ENCODE peak calls at places on chromosomes 3 and 15, in ten cellular contexts. A, X, F, N, O, J, H, M, D and B are unnamed samples. For H3K4me1 and H3K36me3, the result is how much of the 10 kb centered on the place peaks cover.

GRCh38 chr3:121431717-121432517 is 113.9 kb downstream of the POLQ start:
- DNase-seq in A (no peak), X (no peak), F (no peak), N (peak), O (no peak), J (no peak), H (peak), M (peak), D (no peak), B (no peak)

GRCh38 chr15:55741592-55742497 is 1.1 kb downstream of the PRTG start:
- DNase-seq in A (peak), X (no peak), F (peak), N (no peak), O (peak), J (peak), H (no peak), M (no peak), D (no peak), B (peak)

GRCh38 chr3:10283638-10284037 is 9.1 kb downstream of the GHRL start:
- DNase-seq in A (peak), X (no peak), F (no peak), N (no peak), O (no peak), J (no peak), H (no peak), M (no peak), D (no peak), B (no peak)

GRCh38 chr15:34609658-34610057 is 26.2 kb upstream of the GOLGA8B start:
- DNase-seq in A (no peak), X (no peak), F (no peak), N (no peak), O (no peak), J (no peak), H (no peak), M (no peak), D (no peak), B (no peak)

GRCh38 chr15:43135351-43135750 is 2.0 kb downstream of the TMEM62 start:
- DNase-seq in A (no peak), X (no peak), F (peak), N (no peak), O (no peak), J (no peak), H (no peak), M (no peak), D (no peak), B (no peak)

GRCh38 chr3:127422663-127423375 is 135.0 kb upstream of the PRR20G start:
- DNase-seq in A (peak), X (no peak), F (peak), N (no peak), O (no peak), J (no peak), H (no peak), M (no peak), D (peak), B (no peak)

GRCh38 chr3:13811614-13812013 is 68.3 kb downstream of the WNT7A start:
- DNase-seq in A (no peak), X (no peak), F (no peak), N (no peak), O (no peak), J (no peak), H (no peak), M (no peak), D (no peak), B (no peak)

GRCh38 chr3:86837871-86838270 is 153.1 kb downstream of the VGLL3 start:
- DNase-seq in A (no peak), X (no peak), F (no peak), N (no peak), O (no peak), J (no peak), H (peak), M (no peak), D (no peak), B (no peak)

GRCh38 chr3:116299646-116300081 is 145.6 kb downstream of the LSAMP start:
- DNase-seq in A (no peak), X (no peak), F (no peak), N (no peak), O (no peak), J (no peak), H (no peak), M (no peak), D (no peak), B (no peak)

GRCh38 chr15:97140216-97140615 is 809.7 kb downstream of the NR2F2 start:
- DNase-seq in A (no peak), X (peak), F (no peak), N (no peak), O (no peak), J (no peak), H (no peak), M (no peak), D (no peak), B (no peak)

GRCh38 chr3:36197176-36197575 is 183.1 kb upstream of the STAC start:
- DNase-seq in A (no peak), X (no peak), F (no peak), N (no peak), O (no peak), J (no peak), H (no peak), M (no peak), D (no peak), B (no peak)

GRCh38 chr15:100918690-100919480 is at the start of gene LRRK1:
- DNase-seq in A (no peak), X (no peak), F (peak), N (peak), O (no peak), J (no peak), H (peak), M (no peak), D (peak), B (no peak)

GRCh38 chr3:173690542-173690941 is 293.0 kb downstream of the NLGN1 start:
- DNase-seq in A (no peak), X (no peak), F (no peak), N (no peak), O (no peak), J (no peak), H (peak), M (no peak), D (no peak), B (no peak)

GRCh38 chr3:128081846-128082245 is 29.6 kb downstream of the SEC61A1 start:
- DNase-seq in A (no peak), X (no peak), F (no peak), N (no peak), O (no peak), J (no peak), H (peak), M (no peak), D (no peak), B (no peak)

GRCh38 chr15:39267685-39268084 is 313.2 kb upstream of the THBS1 start:
- DNase-seq in A (no peak), X (no peak), F (no peak), N (no peak), O (no peak), J (no peak), H (peak), M (no peak), D (no peak), B (no peak)

GRCh38 chr15:69593981-69594966 is 141.7 kb downstream of the RPLP1 start:
- DNase-seq in A (peak), X (no peak), F (no peak), N (peak), O (peak), J (peak), H (peak), M (no peak), D (peak), B (peak)

GRCh38 chr15:58063612-58064011 is 1.9 kb downstream of the ALDH1A2 start:
- DNase-seq in A (no peak), X (no peak), F (no peak), N (no peak), O (no peak), J (no peak), H (no peak), M (no peak), D (no peak), B (no peak)

DNA sequence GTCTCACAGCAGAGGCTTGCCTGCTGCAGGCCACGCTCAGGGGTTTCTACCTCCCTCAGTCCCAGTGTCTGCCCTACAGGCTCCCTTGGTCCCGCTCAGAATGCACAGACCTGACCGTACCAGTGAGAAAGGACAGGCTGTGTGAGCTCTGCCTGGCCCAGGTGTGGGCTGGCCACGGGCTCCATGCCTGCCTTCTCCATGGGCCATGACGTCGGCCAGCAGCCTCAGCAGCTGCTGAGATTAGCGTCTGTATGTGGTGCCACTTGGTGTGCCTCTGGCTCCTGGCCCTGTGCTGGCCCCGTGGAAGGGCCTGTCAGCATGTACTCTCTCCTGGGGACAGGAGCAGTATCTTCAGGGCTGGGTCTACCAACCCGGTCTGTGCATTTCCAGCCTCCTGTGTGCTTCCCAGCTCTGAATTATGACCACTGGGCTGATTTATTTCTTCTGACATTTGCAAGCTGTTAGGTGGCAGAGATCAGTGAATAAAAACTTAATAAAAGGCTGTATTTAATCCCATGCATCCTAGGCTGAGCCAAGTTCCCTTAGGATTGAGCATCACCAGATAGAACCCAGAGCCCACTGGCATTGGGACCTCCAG is 25.7 kb downstream of the KLF13 start:
- DNase-seq in A (no peak), X (no peak), F (no peak), N (peak), O (no peak), J (peak), H (peak), M (no peak), D (no peak), B (peak)
- H3K27ac ChIP-seq in A (peak), X (no peak), F (no peak), N (peak), O (peak), J (peak), H (peak), M (peak), D (peak), B (peak)

DNA sequence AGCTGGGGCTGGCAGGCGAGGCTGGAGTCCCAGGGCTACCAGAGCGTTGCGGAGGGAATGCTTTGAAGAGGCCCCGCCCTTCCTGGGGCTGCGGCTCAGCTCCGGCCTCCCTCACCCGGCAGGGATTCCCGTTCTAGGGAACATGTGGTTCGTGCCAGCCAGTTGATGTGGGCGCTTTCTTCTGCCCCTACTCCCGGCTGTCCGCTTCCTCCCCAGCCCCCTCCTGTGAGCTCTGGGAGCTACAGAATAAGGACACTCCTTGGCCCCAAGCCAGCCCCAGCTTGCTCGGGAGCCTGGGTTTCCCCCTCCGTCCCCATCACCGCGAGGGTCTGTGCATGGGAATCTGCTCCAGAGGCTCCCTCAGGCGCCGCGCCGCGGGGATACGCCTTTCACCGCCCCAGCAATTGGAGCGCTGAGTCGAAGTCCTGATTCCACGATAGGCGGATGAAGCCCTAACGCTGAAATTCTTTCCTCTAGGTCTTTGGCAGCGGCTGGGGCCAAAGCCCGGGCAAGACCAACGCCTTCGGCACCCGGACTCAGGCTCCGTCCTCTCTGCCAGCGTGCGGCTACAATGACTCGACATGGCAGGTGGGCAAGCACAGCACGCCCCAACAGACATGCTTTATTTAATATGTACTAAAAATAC is 69.5 kb downstream of the KLF15 start:
- DNase-seq in A (peak), X (peak), F (peak), N (peak), O (peak), J (peak), H (peak), M (no peak), D (peak), B (peak)
- H3K4me1 ChIP-seq in A (under half), X (under half), F (under half), N (under half), O (under half), J (under half), H (under half), M (under half), D (under half), B (under half)

GRCh38 chr3:44772099-44772442 is 10.5 kb downstream of the KIF15 start:
- DNase-seq in A (no peak), X (no peak), F (peak), N (no peak), O (no peak), J (no peak), H (no peak), M (no peak), D (no peak), B (no peak)
- H3K36me3 ChIP-seq in A (under half), X (under half), F (half or more), N (under half), O (under half), J (under half), H (under half), M (under half), D (under half), B (half or more)

GRCh38 chr3:138397983-138398382 is 36.4 kb upstream of the ESYT3 start:
- DNase-seq in A (no peak), X (no peak), F (no peak), N (no peak), O (no peak), J (peak), H (no peak), M (no peak), D (no peak), B (no peak)
- H3K27ac ChIP-seq in A (peak), X (no peak), F (no peak), N (no peak), O (peak), J (no peak), H (no peak), M (no peak), D (no peak), B (no peak)

GRCh38 chr15:63504247-63504978 is at the start of gene USP3:
- DNase-seq in A (peak), X (peak), F (peak), N (peak), O (peak), J (peak), H (peak), M (peak), D (peak), B (peak)
- H3K4me1 ChIP-seq in A (under half), X (under half), F (under half), N (under half), O (half or more), J (under half), H (under half), M (half or more), D (under half), B (under half)

GRCh38 chr3:125573216-125573615 is 22.1 kb downstream of the OSBPL11 start:
- DNase-seq in A (no peak), X (no peak), F (no peak), N (no peak), O (no peak), J (no peak), H (no peak), M (no peak), D (no peak), B (no peak)
- H3K36me3 ChIP-seq in A (under half), X (under half), F (under half), N (half or more), O (half or more), J (under half), H (under half), M (under half), D (half or more), B (under half)